ENCODE peak calls at places on chromosomes 16 and 17, in six cellular contexts. B is CD4-positive, alpha-beta T cell; X is colonic mucosa; Y is fibroblast of lung; D is tibial nerve; I is PC-9. H is an unnamed sample.

GRCh38 chr16:72224260-72224768 is 52.4 kb upstream of the PMFBP1 start:
- DNase-seq in X (peak; percentile 61), D (no peak), B (no peak), I (no peak), Y (no peak), H (no peak)

GRCh38 chr17:47995241-47995935 is 24.5 kb downstream of the CDK5RAP3 start:
- DNase-seq in X (no peak), B (no peak), I (no peak), Y (no peak), D (no peak), H (no peak)

GRCh38 chr17:19672009-19672837 is 23.7 kb downstream of the ALDH3A2 start:
- DNase-seq in B (no peak), D (no peak), I (no peak), Y (peak; percentile 25), X (peak; percentile 62), H (peak; percentile 39)

GRCh38 chr17:5226940-5227878 is 7.5 kb downstream of the SCIMP start:
- DNase-seq in B (no peak), X (no peak), D (no peak), I (no peak), Y (no peak), H (no peak)

GRCh38 chr16:4323845-4324478 is 8.1 kb downstream of the GLIS2 start:
- DNase-seq in X (peak; percentile 51), D (peak; percentile 44), Y (peak; percentile 60), I (no peak), B (no peak), H (peak; percentile 59)

GRCh38 chr16:72131036-72131435 is 37.4 kb downstream of the DHX38 start:
- DNase-seq in X (no peak), B (no peak), I (no peak), Y (no peak), D (no peak), H (peak; percentile 12)

GRCh38 chr16:69407702-69408323 is 16.6 kb upstream of the CYB5B start:
- DNase-seq in Y (no peak), I (no peak), B (no peak), D (no peak), X (no peak), H (no peak)

GRCh38 chr16:11016993-11017392 is 72.6 kb downstream of the CLEC16A start:
- DNase-seq in D (no peak), Y (peak; percentile 64), I (peak; percentile 67), X (peak; percentile 87), B (no peak), H (peak; percentile 80)

GRCh38 chr16:71854369-71854948 is 8.7 kb downstream of the ATXN1L start:
- DNase-seq in I (no peak), D (no peak), B (no peak), X (no peak), Y (no peak), H (no peak)

GRCh38 chr17:78766225-78766624 is 15.8 kb downstream of the CYTH1 start:
- DNase-seq in Y (no peak), B (no peak), D (no peak), I (no peak), X (no peak), H (no peak)

GRCh38 chr16:29806641-29807425 is 504 bp downstream of the MAZ start:
- DNase-seq in X (peak; percentile 62), I (peak; percentile 49), B (no peak), Y (no peak), D (no peak), H (peak; percentile 46)

GRCh38 chr16:72999541-73000019 is 48.3 kb downstream of the ZFHX3 start:
- DNase-seq in Y (no peak), X (no peak), I (no peak), B (no peak), D (no peak), H (no peak)

GRCh38 chr16:23955088-23955487 is 119.3 kb downstream of the PRKCB start:
- DNase-seq in D (no peak), I (no peak), B (no peak), Y (no peak), X (no peak), H (no peak)

GRCh38 chr17:39225974-39226683 is 384 bp upstream of the STAC2 start:
- DNase-seq in I (no peak), D (no peak), X (peak; percentile 61), B (no peak), Y (peak; percentile 30), H (peak; percentile 51)

GRCh38 chr16:27446721-27447120 is 44.7 kb downstream of the IL21R start:
- DNase-seq in I (no peak), X (no peak), B (peak; percentile 71), D (no peak), Y (no peak), H (no peak)

GRCh38 chr16:89491238-89491869 is 993 bp upstream of the ANKRD11 start:
- DNase-seq in D (no peak), B (no peak), X (no peak), Y (peak; percentile 23), I (peak; percentile 34), H (no peak)
- TF ChIP-seq CTCF in D (no peak), B (no peak), X (no peak), Y (no peak), I (peak; percentile 30), H (peak; percentile 12)

GRCh38 chr17:64084086-64084939 is 45.6 kb downstream of the ERN1 start:
- DNase-seq in B (no peak), D (no peak), Y (peak; percentile 46), I (peak; percentile 84), X (peak; percentile 68), H (peak; percentile 75)

GRCh38 chr17:64080174-64080618 is 49.7 kb downstream of the ERN1 start:
- DNase-seq in B (no peak), X (no peak), D (no peak), Y (no peak), I (no peak), H (no peak)

GRCh38 chr17:64083093-64083492 is 46.9 kb downstream of the ERN1 start:
- DNase-seq in D (no peak), I (no peak), Y (no peak), X (no peak), B (no peak), H (no peak)

GRCh38 chr17:64083571-64084085 is 46.3 kb downstream of the ERN1 start:
- DNase-seq in X (peak; percentile 36), I (no peak), B (no peak), Y (no peak), D (no peak), H (no peak)

DNA sequence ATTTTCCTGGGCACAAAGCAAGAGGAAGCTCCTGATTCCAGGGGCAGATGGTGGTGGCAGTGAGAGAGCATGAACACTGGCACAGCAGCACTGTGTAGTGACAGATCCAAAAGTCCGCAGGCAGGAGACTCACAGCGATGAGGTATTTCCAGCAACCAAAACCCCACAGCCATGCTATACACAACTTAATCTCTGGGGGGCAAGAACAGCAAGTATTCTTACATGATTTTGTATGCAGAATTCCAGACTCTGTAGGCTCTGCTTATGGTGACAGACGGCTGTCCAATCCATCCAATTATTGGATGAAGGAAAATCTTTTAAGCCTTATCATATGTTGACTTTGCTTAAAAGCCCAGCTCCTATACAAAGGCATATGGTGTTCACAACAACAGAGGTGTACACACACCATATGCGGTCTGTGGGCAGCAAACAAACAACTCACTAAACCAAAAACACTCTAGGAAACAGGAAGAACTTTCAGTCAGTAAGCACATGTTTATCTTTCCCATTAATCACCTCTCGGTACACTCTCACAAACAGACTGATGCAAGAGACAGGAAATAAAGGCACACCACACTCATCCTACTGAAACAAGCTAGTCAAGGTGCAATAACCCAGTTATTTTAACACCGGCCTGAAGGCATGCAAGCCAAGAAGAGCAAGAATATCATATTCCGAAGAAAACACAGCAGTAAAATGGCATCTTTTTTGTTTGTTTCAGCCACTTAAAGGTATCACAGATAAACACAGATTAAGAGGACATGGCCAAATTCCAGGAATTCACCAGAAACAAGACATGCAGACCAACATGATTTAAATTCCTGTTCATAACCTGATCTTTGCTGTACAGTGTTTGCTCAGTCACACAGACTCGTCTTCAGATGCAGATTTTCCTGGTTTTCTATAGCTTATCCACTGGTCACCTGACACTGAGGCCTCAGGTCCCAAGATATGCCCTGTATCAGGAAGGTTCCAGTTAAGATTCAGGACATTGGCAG is 47.8 kb downstream of the ERN1 start:
- DNase-seq in I (peak; percentile 99), B (peak; percentile 12), X (peak; percentile 33), D (no peak), Y (peak; percentile 86), H (peak; percentile 75)
- TF ChIP-seq CTCF in I (peak; percentile 20), B (peak; percentile 28), X (no peak), D (no peak), Y (no peak), H (no peak)

GRCh38 chr17:44219126-44219635 is 294 bp downstream of the UBTF start:
- DNase-seq in D (peak; percentile 31), I (no peak), X (peak; percentile 61), B (no peak), Y (peak; percentile 67), H (peak; percentile 63)
- TF ChIP-seq CTCF in D (peak; percentile 56), I (no peak), X (peak; percentile 16), B (peak; percentile 0), Y (peak; percentile 33), H (no peak)

GRCh38 chr17:65942592-65942991 is 249.3 kb downstream of the CEP112 start:
- DNase-seq in B (no peak), D (no peak), I (no peak), Y (no peak), X (no peak), H (no peak)

GRCh38 chr17:65936013-65936412 is 255.9 kb downstream of the CEP112 start:
- DNase-seq in D (no peak), X (no peak), B (no peak), Y (no peak), I (no peak), H (peak; percentile 67)

DNA sequence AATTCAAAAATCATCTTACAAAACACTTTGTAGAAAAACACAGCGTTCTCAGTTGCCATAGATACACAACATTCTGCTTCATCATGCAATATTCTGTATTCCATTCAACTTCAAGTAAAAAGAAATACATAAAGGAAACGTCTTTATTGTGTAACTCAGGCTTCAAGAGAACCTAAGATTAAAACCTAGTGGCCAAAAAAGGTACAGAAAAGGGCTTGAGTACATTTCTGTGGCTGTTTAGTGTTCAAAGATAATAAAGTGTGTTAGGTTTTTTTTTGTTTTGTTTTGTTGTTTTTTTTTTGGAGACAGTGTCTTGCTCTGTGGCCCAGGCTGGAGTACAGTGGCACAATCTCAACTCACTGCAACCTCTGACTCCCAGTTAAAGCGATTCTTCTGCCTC is 250.4 kb downstream of the CEP112 start:
- DNase-seq in B (no peak), D (no peak), Y (no peak), I (no peak), X (no peak), H (peak; percentile 6)
- TF ChIP-seq CTCF in B (no peak), D (no peak), Y (no peak), I (no peak), X (peak; percentile 23), H (peak; percentile 20)

GRCh38 chr16:51875834-51876725 is 670.9 kb downstream of the TOX3 start:
- DNase-seq in B (no peak), X (no peak), I (no peak), Y (no peak), D (no peak), H (no peak)

GRCh38 chr16:51872536-51872935 is 674.4 kb downstream of the TOX3 start:
- DNase-seq in X (no peak), D (no peak), B (no peak), Y (peak; percentile 68), I (no peak), H (no peak)

GRCh38 chr16:51864575-51864974 is 682.4 kb downstream of the TOX3 start:
- DNase-seq in I (no peak), Y (no peak), D (no peak), X (no peak), B (no peak), H (no peak)

DNA sequence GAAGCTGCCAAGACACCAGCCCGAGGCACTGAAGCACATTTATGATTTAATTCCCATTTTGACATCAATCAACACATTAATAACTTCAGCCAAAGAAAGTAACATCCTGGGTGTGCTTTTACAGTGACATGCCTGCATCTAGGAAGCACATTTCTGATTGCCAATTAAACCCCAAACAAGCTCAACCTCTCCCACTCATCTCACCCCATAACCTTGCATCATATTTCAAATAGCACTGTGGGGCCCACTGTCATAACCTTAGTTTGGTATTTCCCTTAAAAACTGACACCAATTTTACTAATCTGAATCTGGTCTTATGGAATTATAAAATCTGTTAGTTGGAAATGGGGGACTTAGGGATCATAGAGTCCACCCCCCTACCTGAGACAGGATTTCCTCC is 676.5 kb downstream of the TOX3 start:
- DNase-seq in B (no peak), X (no peak), Y (no peak), I (no peak), D (no peak), H (no peak)
- TF ChIP-seq CTCF in B (no peak), X (no peak), Y (no peak), I (no peak), D (no peak), H (no peak)

H was measured in fibroblast of mammary gland.